ENCODE peak calls at places on chromosome 18, in ten cellular contexts. G is fibroblast of pulmonary artery, E is heart left ventricle, R is astrocyte of the cerebellum, C is fibroblast of mammary gland, A is Peyer's patch, W is esophagus squamous epithelium, T is pancreas, H is foreskin fibroblast, U is A673. Y is an unnamed sample.

GRCh38 chr18:38042496-38042895 is 476.9 kb upstream of the CELF4 start:
- DNase-seq in R (no peak), T (no peak), A (no peak), H (no peak), U (no peak), W (no peak), E (no peak), C (no peak), G (no peak), Y (no peak)

GRCh38 chr18:4430836-4431235 is 24.3 kb downstream of the DLGAP1 start:
- DNase-seq in R (no peak), U (no peak), T (no peak), W (no peak), E (no peak), H (no peak), C (no peak), G (no peak), A (no peak), Y (no peak)

GRCh38 chr18:2963048-2963447 is 49.9 kb downstream of the LPIN2 start:
- DNase-seq in H (no peak), G (no peak), E (no peak), W (no peak), A (no peak), C (no peak), T (no peak), U (no peak), R (no peak), Y (no peak)

GRCh38 chr18:59021500-59021899 is 118.2 kb upstream of the SEC11C start:
- DNase-seq in H (no peak), W (no peak), A (no peak), C (no peak), U (no peak), R (no peak), T (no peak), E (peak), G (no peak), Y (no peak)

GRCh38 chr18:68148862-68149261 is 566.0 kb downstream of the TMX3 start:
- DNase-seq in W (no peak), H (no peak), U (no peak), T (no peak), C (no peak), E (no peak), R (no peak), A (no peak), G (no peak), Y (no peak)

GRCh38 chr18:41818381-41819355 is 136.4 kb upstream of the PIK3C3 start:
- DNase-seq in R (no peak), G (no peak), C (no peak), A (no peak), E (no peak), W (no peak), U (no peak), H (no peak), T (no peak), Y (no peak)

GRCh38 chr18:7325126-7325430 is 94.2 kb downstream of the LRRC30 start:
- DNase-seq in R (no peak), G (peak), C (no peak), T (no peak), U (no peak), H (no peak), W (no peak), E (no peak), A (no peak), Y (no peak)

GRCh38 chr18:37335337-37335736 is 230.3 kb downstream of the CELF4 start:
- DNase-seq in C (peak), H (no peak), G (peak), R (no peak), E (no peak), A (no peak), T (no peak), W (no peak), U (no peak), Y (no peak)

GRCh38 chr18:79677840-79678239 is 1.8 kb upstream of the CTDP1 start:
- DNase-seq in C (no peak), A (no peak), E (no peak), H (no peak), W (no peak), T (no peak), G (no peak), R (no peak), U (no peak), Y (no peak)

GRCh38 chr18:13372405-13372995 is 153.9 kb downstream of the LDLRAD4 start:
- DNase-seq in W (no peak), C (no peak), R (no peak), H (peak), U (no peak), G (no peak), E (no peak), A (no peak), T (no peak), Y (no peak)

GRCh38 chr18:9690418-9691178 is 17.5 kb upstream of the RAB31 start:
- DNase-seq in T (no peak), R (no peak), A (no peak), W (no peak), E (no peak), G (no peak), C (peak), U (no peak), H (peak), Y (no peak)

GRCh38 chr18:3892141-3892540 is 442.2 kb downstream of the TGIF1 start:
- DNase-seq in W (no peak), G (no peak), A (no peak), U (no peak), H (no peak), T (no peak), C (no peak), E (no peak), R (no peak), Y (no peak)

GRCh38 chr18:36167692-36168218 is 19.5 kb upstream of the MOCOS start:
- DNase-seq in H (no peak), E (no peak), R (no peak), A (no peak), G (no peak), T (no peak), W (no peak), U (no peak), C (no peak), Y (no peak)
- TF ChIP-seq CTCF in H (no peak), E (no peak), R (no peak), A (no peak), G (no peak), T (no peak), W (no peak), U (no peak), C (no peak), Y (no peak)

GRCh38 chr18:74951165-74951760 is 257.7 kb downstream of the PTGR3 start:
- DNase-seq in A (no peak), R (peak), C (peak), W (no peak), U (no peak), E (peak), H (peak), T (peak), G (peak), Y (peak)
- H3K4me3 ChIP-seq in A (no peak), R (no peak), C (no peak), W (no peak), U (no peak), E (no peak), H (no peak), T (no peak), G (no peak), Y (no peak)

GRCh38 chr18:50281295-50281971 is at the start of gene MBD1:
- DNase-seq in U (peak), T (peak), C (peak), A (peak), R (peak), E (peak), H (peak), G (peak), W (peak), Y (peak)
- TF ChIP-seq CTCF in U (no peak), T (peak), C (no peak), A (no peak), R (peak), E (peak), H (no peak), G (no peak), W (peak), Y (peak)

DNA sequence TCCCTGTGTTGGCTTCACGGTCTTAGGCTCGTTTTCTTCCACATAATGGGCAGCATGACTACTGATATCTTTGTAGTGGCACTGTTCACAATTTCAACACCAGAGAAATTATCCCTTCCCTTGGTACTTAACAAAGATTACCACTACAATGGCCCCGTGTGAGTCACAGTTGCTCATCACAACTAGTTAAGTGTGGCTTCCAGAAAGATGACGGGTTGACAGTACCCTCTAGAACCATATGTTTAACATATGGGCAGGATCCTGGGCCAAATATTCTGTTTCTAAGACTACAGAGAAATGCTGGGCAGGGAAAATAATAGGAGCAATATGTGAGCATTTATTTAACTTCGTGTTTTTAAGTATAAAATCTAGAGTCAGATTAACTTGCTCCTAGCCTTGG is 780.1 kb upstream of the LINC00305 start:
- DNase-seq in H (peak), U (peak), G (no peak), R (no peak), C (peak), A (no peak), T (no peak), E (no peak), W (no peak), Y (no peak)
- H3K4me3 ChIP-seq in H (no peak), U (no peak), G (no peak), R (no peak), C (no peak), A (no peak), T (no peak), E (no peak), W (no peak), Y (no peak)